ENCODE peak calls at places on chromosomes 13 and 19, in nine cellular contexts. A is T-cell; Z is fibroblast of lung; Y is GM13976; T is activated T-helper 1 cell treated with anti-CD3 and anti-CD28 coated beads, Interleukin-12 subunit alpha, Interleukin-12 subunit beta, Interleukin-2, Interleukin-4 antibody, amounts not matched to agents 30 ng/mL and 10 ng/mL and 1 ng/mL, durations not matched to agents 14 hours and 24 hours and 36 hours; S is lower leg skin; H is NCI-H1105; U is CD8-positive, alpha-beta T cell; M is naive thymus-derived CD4-positive, alpha-beta T cell. X is an unnamed sample.

GRCh38 chr19:45100797-45101196 is 7.8 kb downstream of the PPP1R37 start:
- DNase-seq in M (no peak), A (no peak), Y (no peak), H (no peak), S (no peak), T (no peak), Z (peak; percentile 39), U (no peak), X (peak; percentile 35)

GRCh38 chr19:1746401-1747284 is 6.7 kb upstream of the ONECUT3 start:
- DNase-seq in H (no peak), U (no peak), A (no peak), S (no peak), Y (no peak), Z (peak; percentile 26), M (no peak), T (no peak), X (peak; percentile 63)

GRCh38 chr19:29119582-29119981 is 93.4 kb downstream of the UQCRFS1 start:
- DNase-seq in T (no peak), U (no peak), A (no peak), Y (no peak), H (no peak), Z (no peak), M (no peak), S (no peak), X (peak; percentile 6)

GRCh38 chr19:33299061-33299665 is 3.2 kb downstream of the CEBPA start:
- DNase-seq in Z (no peak), M (no peak), U (no peak), S (no peak), Y (no peak), H (no peak), T (no peak), A (no peak), X (no peak)

GRCh38 chr13:98598043-98598442 is 21.1 kb upstream of the STK24 start:
- DNase-seq in H (no peak), A (no peak), S (no peak), T (no peak), U (no peak), Y (no peak), M (no peak), Z (no peak), X (peak; percentile 39)

GRCh38 chr13:95023405-95023804 is 277.8 kb downstream of the ABCC4 start:
- DNase-seq in A (no peak), M (no peak), S (no peak), T (no peak), Z (no peak), U (no peak), Y (no peak), H (peak; percentile 3), X (peak; percentile 15)

GRCh38 chr13:48303331-48304131 is at the start of gene RB1:
- DNase-seq in S (peak; percentile 87), Z (peak; percentile 90), H (peak; percentile 65), T (peak; percentile 88), M (peak; percentile 92), Y (peak; percentile 86), U (peak; percentile 82), A (peak; percentile 89), X (peak; percentile 97)

GRCh38 chr13:42055500-42056085 is 7.1 kb downstream of the DGKH start:
- DNase-seq in Y (no peak), M (no peak), A (no peak), H (no peak), T (no peak), U (no peak), Z (no peak), S (no peak), X (no peak)

GRCh38 chr19:45102481-45102880 is 9.5 kb downstream of the PPP1R37 start:
- DNase-seq in Z (no peak), U (no peak), T (no peak), A (no peak), M (no peak), H (no peak), Y (no peak), S (no peak), X (no peak)

GRCh38 chr19:3604987-3605343 is 1.7 kb downstream of the TBXA2R start:
- DNase-seq in H (no peak), S (no peak), M (peak; percentile 51), T (no peak), Z (no peak), Y (peak; percentile 82), U (peak; percentile 41), A (peak; percentile 41), X (no peak)

GRCh38 chr19:32858155-32858554 is 11.4 kb downstream of the SLC7A9 start:
- DNase-seq in A (no peak), T (no peak), S (no peak), H (no peak), Y (no peak), M (no peak), Z (no peak), U (no peak), X (no peak)

GRCh38 chr19:55452381-55453325 is 8.8 kb downstream of the ISOC2 start:
- DNase-seq in S (peak; percentile 78), A (no peak), U (no peak), H (peak; percentile 93), Z (peak; percentile 73), Y (no peak), M (no peak), T (peak; percentile 22), X (peak; percentile 65)

GRCh38 chr13:60838581-60838980 is 441.6 kb downstream of the TDRD3 start:
- DNase-seq in A (no peak), Y (no peak), M (no peak), Z (peak; percentile 3), T (no peak), H (no peak), U (no peak), S (no peak), X (no peak)

GRCh38 chr19:50695251-50696064 is 24.1 kb downstream of the SHANK1 start:
- DNase-seq in T (no peak), H (peak; percentile 52), U (no peak), A (peak; percentile 27), M (peak; percentile 21), Z (no peak), S (no peak), Y (peak; percentile 75), X (peak; percentile 28)

GRCh38 chr13:74550039-74550438 is 415.8 kb upstream of the KLF12 start:
- DNase-seq in A (no peak), M (peak; percentile 21), S (no peak), Z (peak; percentile 40), H (no peak), U (no peak), T (no peak), Y (no peak), X (no peak)

GRCh38 chr19:56839665-56840451 is 668 bp downstream of the PEG3 start:
- DNase-seq in Z (peak; percentile 18), M (no peak), T (no peak), A (no peak), S (peak; percentile 89), U (no peak), Y (no peak), H (no peak), X (no peak)

GRCh38 chr13:98542568-98543379 is 34.1 kb downstream of the STK24 start:
- DNase-seq in S (no peak), H (no peak), A (no peak), Y (no peak), M (peak; percentile 31), U (no peak), Z (no peak), T (no peak), X (no peak)

X was measured in ELR.